ENCODE peak calls at places on chromosomes 5 and 9, in eight cellular contexts. G, M, V, B, P, S, J and X are unnamed samples.

GRCh38 chr5:6837519-6838110 is 124.4 kb downstream of the TENT4A start:
- DNase-seq in G (no peak), M (no peak), V (no peak), B (no peak), P (peak; percentile 57), S (no peak), J (peak; percentile 10), X (peak; percentile 23)

GRCh38 chr5:38808666-38809343 is 37.0 kb upstream of the OSMR start:
- DNase-seq in G (no peak), M (peak; percentile 32), V (peak; percentile 21), B (no peak), P (no peak), S (no peak), J (no peak), X (no peak)

GRCh38 chr9:72995131-72996024 is 42.5 kb upstream of the ALDH1A1 start:
- DNase-seq in G (no peak), M (no peak), V (no peak), B (no peak), P (no peak), S (no peak), J (no peak), X (no peak)

GRCh38 chr5:181261320-181262085 is 560 bp upstream of the TRIM52 start:
- DNase-seq in G (no peak), M (peak; percentile 84), V (peak; percentile 62), B (peak; percentile 89), P (peak; percentile 79), S (peak; percentile 56), J (peak; percentile 48), X (peak; percentile 66)

GRCh38 chr9:134411451-134412297 is 85.4 kb downstream of the RXRA start:
- DNase-seq in G (no peak), M (peak; percentile 80), V (no peak), B (no peak), P (no peak), S (no peak), J (no peak), X (no peak)

GRCh38 chr5:115735108-115735998 is 81.1 kb downstream of the CDO1 start:
- DNase-seq in G (no peak), M (no peak), V (no peak), B (no peak), P (no peak), S (no peak), J (no peak), X (no peak)

GRCh38 chr9:138052635-138053320 is 175.2 kb downstream of the CACNA1B start:
- DNase-seq in G (no peak), M (no peak), V (no peak), B (no peak), P (peak; percentile 8), S (no peak), J (no peak), X (peak; percentile 7)

GRCh38 chr5:32071351-32071944 is 102.7 kb downstream of the GOLPH3 start:
- DNase-seq in G (no peak), M (no peak), V (peak; percentile 39), B (no peak), P (no peak), S (no peak), J (no peak), X (no peak)

GRCh38 chr9:17783227-17783626 is 204.4 kb downstream of the SH3GL2 start:
- DNase-seq in G (no peak), M (no peak), V (no peak), B (no peak), P (no peak), S (no peak), J (no peak), X (no peak)

GRCh38 chr5:5126444-5126843 is 13.7 kb upstream of the ADAMTS16 start:
- DNase-seq in G (no peak), M (no peak), V (no peak), B (no peak), P (peak; percentile 78), S (no peak), J (peak; percentile 37), X (no peak)

GRCh38 chr9:122138560-122139268 is 20.9 kb downstream of the NDUFA8 start:
- DNase-seq in G (no peak), M (no peak), V (no peak), B (no peak), P (no peak), S (no peak), J (no peak), X (no peak)

GRCh38 chr5:88661870-88662207 is 221.1 kb downstream of the MEF2C start:
- DNase-seq in G (no peak), M (no peak), V (no peak), B (no peak), P (no peak), S (no peak), J (no peak), X (no peak)

GRCh38 chr5:5340206-5340729 is 82.2 kb upstream of the ICE1 start:
- DNase-seq in G (no peak), M (peak; percentile 50), V (peak; percentile 90), B (peak; percentile 94), P (peak; percentile 87), S (peak; percentile 49), J (peak; percentile 87), X (peak; percentile 35)

GRCh38 chr5:57863661-57864060 is 381.1 kb upstream of the ACTBL2 start:
- DNase-seq in G (no peak), M (no peak), V (no peak), B (no peak), P (no peak), S (no peak), J (no peak), X (no peak)

GRCh38 chr9:121071356-121071755 is 3.4 kb upstream of the CNTRL start:
- DNase-seq in G (no peak), M (no peak), V (no peak), B (no peak), P (no peak), S (no peak), J (no peak), X (no peak)

GRCh38 chr9:121073038-121073437 is 1.7 kb upstream of the CNTRL start:
- DNase-seq in G (no peak), M (peak; percentile 69), V (peak; percentile 74), B (no peak), P (no peak), S (peak; percentile 78), J (no peak), X (peak; percentile 51)

GRCh38 chr9:121075251-121076036 is 689 bp downstream of the CNTRL start:
- DNase-seq in G (no peak), M (no peak), V (no peak), B (no peak), P (no peak), S (no peak), J (no peak), X (no peak)

GRCh38 chr9:121074370-121075250 is at the start of gene CNTRL:
- DNase-seq in G (peak; percentile 86), M (peak; percentile 93), V (peak; percentile 91), B (peak; percentile 93), P (peak; percentile 92), S (peak; percentile 91), J (peak; percentile 73), X (peak; percentile 88)
- TF ChIP-seq POLR2A in G (peak; percentile 60), M (no peak), V (peak; percentile 25), B (no peak), P (peak; percentile 81), S (peak; percentile 40), J (peak; percentile 70), X (peak; percentile 64)

GRCh38 chr9:91208837-91209236 is 152.9 kb downstream of the AUH start:
- DNase-seq in G (no peak), M (no peak), V (no peak), B (no peak), P (no peak), S (no peak), J (no peak), X (no peak)
- H3K27ac ChIP-seq in G (peak overlapping the region; percentile 88), M (no peak overlapping the region), V (no peak overlapping the region), B (peak overlapping the region; percentile 60), P (no peak overlapping the region), S (peak overlapping the region; percentile 87), J (no peak overlapping the region), X (peak overlapping the region; percentile 91)

DNA sequence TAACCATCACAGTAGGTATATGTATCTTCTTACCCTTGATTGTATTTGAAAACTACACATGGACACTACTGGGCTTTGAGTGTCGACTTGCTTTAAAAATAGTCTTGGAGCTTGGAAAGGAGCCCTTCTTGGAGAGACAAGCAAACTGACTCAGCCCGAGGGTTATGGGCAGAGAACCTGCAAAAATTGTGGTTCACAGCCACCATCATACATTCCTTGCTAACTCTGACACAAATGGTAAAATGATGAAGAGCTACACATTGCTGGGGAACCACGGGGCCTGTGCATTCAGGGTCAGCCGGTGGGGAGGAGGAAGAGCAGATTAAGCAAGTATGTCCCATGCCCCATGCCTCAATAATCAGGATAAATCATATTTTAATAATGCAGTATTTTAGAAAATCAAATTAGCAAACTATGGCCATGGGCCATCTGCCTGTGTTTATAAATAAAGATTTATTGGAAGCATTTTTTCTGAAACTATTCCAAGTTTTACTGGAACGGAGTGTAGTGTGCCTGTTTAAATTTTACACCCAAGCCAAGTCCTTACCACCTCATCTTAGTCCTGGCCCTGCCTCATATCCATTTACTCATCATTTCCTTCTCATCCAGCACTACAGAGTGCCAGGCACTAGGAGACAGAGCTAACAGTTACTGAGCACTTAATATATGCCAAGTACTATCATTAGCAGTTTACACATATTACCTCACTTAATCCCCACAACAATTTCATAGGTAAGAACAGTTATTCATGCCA is 195.8 kb downstream of the PALM2AKAP2 start:
- DNase-seq in G (no peak), M (no peak), V (no peak), B (no peak), P (no peak), S (no peak), J (no peak), X (no peak)
- H3K4me1 ChIP-seq in G (no peaks in the 10 kb centered on the region), M (no peaks in the 10 kb centered on the region), V (no peaks in the 10 kb centered on the region), B (no peaks in the 10 kb centered on the region), P (no peaks in the 10 kb centered on the region), S (no peaks in the 10 kb centered on the region), J (no peaks in the 10 kb centered on the region), X (no peaks in the 10 kb centered on the region)

DNA sequence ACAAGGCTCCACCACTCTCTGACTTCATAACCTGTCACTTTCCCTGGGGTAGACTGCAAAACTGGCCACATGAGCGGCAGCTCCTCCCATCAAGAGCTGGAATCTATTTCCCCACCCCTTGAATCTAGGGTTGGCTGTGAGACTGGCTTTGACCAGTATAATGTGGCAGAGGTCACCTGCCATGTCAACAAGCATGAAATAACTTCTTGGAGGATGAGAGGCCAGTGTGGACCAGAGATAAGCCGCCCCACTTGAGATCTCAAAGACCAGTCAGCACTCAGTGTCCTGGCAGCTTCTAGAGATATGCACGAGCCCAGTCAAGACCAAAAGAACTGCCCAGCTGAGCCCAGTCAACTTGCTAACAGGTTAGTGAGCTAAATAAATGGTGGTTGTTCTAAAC is 59.0 kb downstream of the MARCHF11 start:
- DNase-seq in G (no peak), M (no peak), V (no peak), B (no peak), P (no peak), S (no peak), J (no peak), X (no peak)
- TF ChIP-seq POLR2A in G (no peak), M (no peak), V (no peak), B (no peak), P (no peak), S (no peak), J (no peak), X (no peak)